ENCODE peak calls at places on chromosomes 3 and 15, in eight cellular contexts. One of them, this sample, is unnamed.
A peak's percentile ranks its signal among the peaks of the same experiment; 100 is the strongest.

GRCh38 chr3:47423548-47424145 is 42.8 kb downstream of the PTPN23 start:
- DNase-seq in stomach: no peak
- DNase-seq in Calu3: no peak
- DNase-seq in T follicular helper cell: no peak
- DNase-seq in dermis blood vessel endothelial cell: no peak
- DNase-seq in stimulated activated CD4-positive, alpha-beta T cell treated with anti-CD3 and anti-CD28 coated beads, Interleukin-15, amount 100 ng/mL, for 1 hour: no peak
- DNase-seq in AG20443: no peak
- DNase-seq in myocyte: no peak
- DNase-seq in this sample: no peak

GRCh38 chr3:18098960-18099587 is 326.1 kb downstream of the SATB1 start:
- DNase-seq in T follicular helper cell: no peak
- DNase-seq in stimulated activated CD4-positive, alpha-beta T cell treated with anti-CD3 and anti-CD28 coated beads, Interleukin-15, amount 100 ng/mL, for 1 hour: no peak
- DNase-seq in Calu3: peak; percentile 85
- DNase-seq in AG20443: peak; percentile 92
- DNase-seq in dermis blood vessel endothelial cell: no peak
- DNase-seq in stomach: no peak
- DNase-seq in myocyte: peak; percentile 75
- DNase-seq in this sample: peak; percentile 69

GRCh38 chr3:114442251-114442650 is 148.4 kb downstream of the TIGIT start:
- DNase-seq in stomach: no peak
- DNase-seq in AG20443: peak; percentile 46
- DNase-seq in myocyte: peak; percentile 85
- DNase-seq in stimulated activated CD4-positive, alpha-beta T cell treated with anti-CD3 and anti-CD28 coated beads, Interleukin-15, amount 100 ng/mL, for 1 hour: no peak
- DNase-seq in T follicular helper cell: no peak
- DNase-seq in Calu3: no peak
- DNase-seq in dermis blood vessel endothelial cell: peak; percentile 69
- DNase-seq in this sample: no peak

GRCh38 chr3:90015688-90016356 is 908.4 kb downstream of the EPHA3 start:
- DNase-seq in stimulated activated CD4-positive, alpha-beta T cell treated with anti-CD3 and anti-CD28 coated beads, Interleukin-15, amount 100 ng/mL, for 1 hour: no peak
- DNase-seq in stomach: no peak
- DNase-seq in Calu3: peak; percentile 2
- DNase-seq in T follicular helper cell: no peak
- DNase-seq in dermis blood vessel endothelial cell: no peak
- DNase-seq in AG20443: no peak
- DNase-seq in myocyte: peak; percentile 90
- DNase-seq in this sample: peak; percentile 48

GRCh38 chr3:168398371-168399030 is 302.8 kb upstream of the GOLIM4 start:
- DNase-seq in Calu3: no peak
- DNase-seq in stomach: no peak
- DNase-seq in dermis blood vessel endothelial cell: no peak
- DNase-seq in myocyte: no peak
- DNase-seq in stimulated activated CD4-positive, alpha-beta T cell treated with anti-CD3 and anti-CD28 coated beads, Interleukin-15, amount 100 ng/mL, for 1 hour: no peak
- DNase-seq in T follicular helper cell: no peak
- DNase-seq in AG20443: no peak
- DNase-seq in this sample: no peak

GRCh38 chr15:39594056-39594763 is 13.3 kb downstream of the THBS1 start:
- DNase-seq in AG20443: no peak
- DNase-seq in stomach: no peak
- DNase-seq in myocyte: peak; percentile 46
- DNase-seq in dermis blood vessel endothelial cell: peak; percentile 61
- DNase-seq in T follicular helper cell: no peak
- DNase-seq in Calu3: no peak
- DNase-seq in stimulated activated CD4-positive, alpha-beta T cell treated with anti-CD3 and anti-CD28 coated beads, Interleukin-15, amount 100 ng/mL, for 1 hour: no peak
- DNase-seq in this sample: no peak

GRCh38 chr3:2523251-2523836 is 424.7 kb downstream of the CNTN4 start:
- DNase-seq in myocyte: no peak
- DNase-seq in T follicular helper cell: no peak
- DNase-seq in Calu3: no peak
- DNase-seq in stimulated activated CD4-positive, alpha-beta T cell treated with anti-CD3 and anti-CD28 coated beads, Interleukin-15, amount 100 ng/mL, for 1 hour: no peak
- DNase-seq in dermis blood vessel endothelial cell: no peak
- DNase-seq in stomach: no peak
- DNase-seq in AG20443: no peak
- DNase-seq in this sample: no peak

GRCh38 chr3:48644898-48645760 is 9.9 kb upstream of the SLC26A6 start:
- DNase-seq in dermis blood vessel endothelial cell: no peak
- DNase-seq in T follicular helper cell: no peak
- DNase-seq in stimulated activated CD4-positive, alpha-beta T cell treated with anti-CD3 and anti-CD28 coated beads, Interleukin-15, amount 100 ng/mL, for 1 hour: no peak
- DNase-seq in myocyte: no peak
- DNase-seq in AG20443: no peak
- DNase-seq in stomach: no peak
- DNase-seq in Calu3: no peak
- DNase-seq in this sample: no peak

GRCh38 chr3:24519368-24520100 is 24.9 kb upstream of the THRB start:
- DNase-seq in T follicular helper cell: no peak
- DNase-seq in stimulated activated CD4-positive, alpha-beta T cell treated with anti-CD3 and anti-CD28 coated beads, Interleukin-15, amount 100 ng/mL, for 1 hour: no peak
- DNase-seq in dermis blood vessel endothelial cell: no peak
- DNase-seq in stomach: no peak
- DNase-seq in myocyte: no peak
- DNase-seq in AG20443: peak; percentile 56
- DNase-seq in Calu3: no peak
- DNase-seq in this sample: peak; percentile 69

GRCh38 chr3:127002195-127003174 is 19.6 kb downstream of the PLXNA1 start:
- DNase-seq in stomach: peak; percentile 71
- DNase-seq in stimulated activated CD4-positive, alpha-beta T cell treated with anti-CD3 and anti-CD28 coated beads, Interleukin-15, amount 100 ng/mL, for 1 hour: no peak
- DNase-seq in dermis blood vessel endothelial cell: peak; percentile 92
- DNase-seq in Calu3: peak; percentile 82
- DNase-seq in AG20443: peak; percentile 98
- DNase-seq in T follicular helper cell: no peak
- DNase-seq in myocyte: peak; percentile 98
- DNase-seq in this sample: peak; percentile 97

This sample was measured in endodermal cell.